ENCODE peak calls at places on chromosomes 7 and 10, in five cellular contexts. Z is H9, T is H1, I is trophoblast cell, S is mesenchymal stem cell. O is an unnamed sample.
A peak's percentile ranks its signal among the peaks of the same experiment; 100 is the strongest.

GRCh38 chr7:34752929-34753328 is 94.9 kb downstream of the NPSR1 start:
- DNase-seq in Z (no peak), T (no peak), I (no peak), S (no peak), O (no peak)

GRCh38 chr7:37065779-37066271 is 341.5 kb upstream of the AOAH start:
- DNase-seq in Z (no peak), T (no peak), I (no peak), S (peak; percentile 22), O (no peak)

GRCh38 chr10:33800545-33800944 is 466.1 kb upstream of the NRP1 start:
- DNase-seq in Z (no peak), T (no peak), I (no peak), S (no peak), O (no peak)

GRCh38 chr7:121081327-121081936 is 92.9 kb downstream of the CPED1 start:
- DNase-seq in Z (no peak), T (no peak), I (peak; percentile 91), S (peak; percentile 86), O (peak; percentile 40)

GRCh38 chr10:89391882-89392756 is at the start of gene IFIT1:
- DNase-seq in Z (peak; percentile 37), T (no peak), I (peak; percentile 79), S (peak; percentile 95), O (no peak)

GRCh38 chr10:5888352-5888751 is 1.3 kb downstream of the ANKRD16 start:
- DNase-seq in Z (no peak), T (no peak), I (peak; percentile 5), S (peak; percentile 52), O (no peak)

GRCh38 chr7:35334511-35334910 is 80.6 kb upstream of the TBX20 start:
- DNase-seq in Z (no peak), T (no peak), I (peak; percentile 7), S (no peak), O (no peak)

GRCh38 chr10:80924063-80924952 is 386.6 kb downstream of the SH2D4B start:
- DNase-seq in Z (peak; percentile 64), T (peak; percentile 77), I (peak; percentile 80), S (peak; percentile 57), O (peak; percentile 62)

GRCh38 chr10:101397140-101397539 is 43.2 kb downstream of the BTRC start:
- DNase-seq in Z (no peak), T (no peak), I (peak; percentile 37), S (peak; percentile 88), O (peak; percentile 48)

GRCh38 chr7:2104716-2105115 is 128.0 kb downstream of the MAD1L1 start:
- DNase-seq in Z (no peak), T (no peak), I (no peak), S (peak; percentile 39), O (no peak)
- H3K4ac ChIP-seq in Z (no peak overlapping the region), T (no peak overlapping the region), I (no peak overlapping the region), S (no peak overlapping the region), O (no peak overlapping the region)

GRCh38 chr10:48384699-48384982 is 78.2 kb downstream of the MAPK8 start:
- DNase-seq in Z (no peak), T (no peak), I (no peak), S (peak; percentile 21), O (no peak)
- H2BK12ac ChIP-seq in Z (no peak overlapping the region), T (no peak overlapping the region), I (no peak overlapping the region), S (no peak overlapping the region), O (no peak overlapping the region)

GRCh38 chr7:130290745-130291144 is 2.2 kb upstream of the CPA4 start:
- DNase-seq in Z (no peak), T (no peak), I (peak; percentile 44), S (peak; percentile 47), O (no peak)
- H3K4ac ChIP-seq in Z (no peak overlapping the region), T (no peak overlapping the region), I (no peak overlapping the region), S (no peak overlapping the region), O (no peak overlapping the region)

DNA sequence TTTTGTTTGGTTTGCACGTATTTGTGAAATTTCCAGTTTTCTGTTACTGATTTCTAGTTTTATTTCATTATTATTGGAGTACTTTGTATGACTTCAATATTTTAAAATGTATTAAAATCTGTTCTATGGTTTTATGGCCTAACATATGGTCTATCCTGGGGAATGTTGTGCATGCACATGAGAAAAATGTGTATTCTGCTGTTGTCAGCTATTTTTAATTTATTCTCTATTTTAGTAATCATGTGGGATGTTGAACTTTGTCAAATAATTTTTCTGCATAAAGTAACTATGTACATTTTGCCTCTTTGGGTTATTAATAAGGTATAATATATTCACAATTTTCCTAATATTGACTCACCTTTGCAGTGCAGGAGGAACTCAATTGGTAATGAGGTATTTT is 46.7 kb downstream of the EBLN1 start:
- DNase-seq in Z (no peak), T (no peak), I (no peak), S (no peak), O (no peak)
- H2BK12ac ChIP-seq in Z (no peak overlapping the region), T (no peak overlapping the region), I (no peak overlapping the region), S (no peak overlapping the region), O (no peak overlapping the region)

DNA sequence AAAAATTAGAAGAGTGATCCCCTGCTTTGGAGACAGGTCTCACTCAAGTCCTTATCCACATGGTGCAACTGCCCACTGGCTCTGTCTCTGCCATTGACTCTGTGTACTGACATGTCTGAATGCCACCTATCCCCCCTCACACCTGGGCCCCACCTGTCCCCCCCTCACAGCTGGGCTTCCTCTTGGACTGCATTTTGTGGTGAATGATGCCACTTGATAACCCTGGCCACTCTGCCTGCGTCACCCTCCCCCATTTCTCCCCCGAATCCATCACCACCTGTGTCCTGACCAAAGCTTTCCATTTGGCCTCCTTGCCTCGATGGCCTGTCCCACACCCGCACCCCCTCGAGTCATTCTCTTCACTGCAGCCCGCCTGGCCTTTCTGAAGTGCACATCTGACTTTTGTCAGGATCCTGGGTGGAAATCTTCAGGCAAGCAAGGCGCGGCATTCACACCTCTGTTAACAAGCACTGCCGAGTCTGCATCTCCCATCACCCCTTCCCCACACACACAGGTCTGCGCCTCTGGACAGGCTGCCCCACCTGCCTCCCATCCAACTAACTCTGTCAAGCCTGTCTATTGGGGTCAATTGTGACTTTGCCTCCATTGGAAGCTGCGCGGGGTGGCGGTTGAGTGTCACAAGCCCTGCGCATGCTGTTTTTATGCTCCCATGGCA is 175.3 kb upstream of the KLF14 start:
- DNase-seq in Z (no peak), T (no peak), I (no peak), S (no peak), O (no peak)
- H3K4ac ChIP-seq in Z (no peak overlapping the region), T (no peak overlapping the region), I (no peak overlapping the region), S (peak overlapping the region; percentile 52), O (no peak overlapping the region)

O was measured in neuronal stem cell.